ENCODE peak calls at places on chromosomes 4 and X, in six cellular contexts. V is IMR-90, D is H9, U is neuronal stem cell, B is H1, A is mesenchymal stem cell. Q is an unnamed sample.
A peak's percentile ranks its signal among the peaks of the same experiment; 100 is the strongest.

GRCh38 chr4:47038263-47038662 is 6.9 kb downstream of the GABRB1 start:
- DNase-seq in V (no peak), D (no peak), U (no peak), B (no peak), A (no peak), Q (no peak)

GRCh38 chr4:25814323-25814722 is 48.5 kb downstream of the SEL1L3 start:
- DNase-seq in V (peak; percentile 63), D (no peak), U (no peak), B (no peak), A (no peak), Q (peak; percentile 89)

GRCh38 chr4:111806331-111806730 is 338.9 kb upstream of the FAM241A start:
- DNase-seq in V (no peak), D (peak; percentile 64), U (no peak), B (peak; percentile 52), A (no peak), Q (peak; percentile 41)

GRCh38 chr4:47490550-47490949 is 5.5 kb downstream of the ATP10D start:
- DNase-seq in V (no peak), D (peak; percentile 53), U (no peak), B (no peak), A (peak; percentile 56), Q (peak; percentile 54)

GRCh38 chr4:6472387-6473263 is at the start of gene PPP2R2C:
- DNase-seq in V (no peak), D (peak; percentile 42), U (peak; percentile 33), B (peak; percentile 59), A (no peak), Q (no peak)

GRCh38 chrX:152674135-152674534 is 24.5 kb upstream of the MAGEA3 start:
- DNase-seq in V (no peak), D (no peak), U (no peak), B (no peak), A (no peak), Q (no peak)

GRCh38 chr4:26161030-26161824 is 159.6 kb upstream of the RBPJ start:
- DNase-seq in V (no peak), D (peak; percentile 50), U (no peak), B (no peak), A (no peak), Q (no peak)

GRCh38 chr4:128358903-128359260 is 71.3 kb upstream of the PGRMC2 start:
- DNase-seq in V (no peak), D (no peak), U (no peak), B (no peak), A (no peak), Q (peak; percentile 56)

GRCh38 chrX:151713859-151714258 is 2.0 kb upstream of the FATE1 start:
- DNase-seq in V (no peak), D (peak; percentile 55), U (no peak), B (peak; percentile 63), A (no peak), Q (no peak)

GRCh38 chrX:29662101-29662500 is 553.3 kb upstream of the MAGEB2 start:
- DNase-seq in V (peak; percentile 82), D (no peak), U (no peak), B (no peak), A (peak; percentile 81), Q (no peak)

GRCh38 chrX:16719334-16720084 is at the start of gene SYAP1:
- DNase-seq in V (peak; percentile 99), D (peak; percentile 99), U (peak; percentile 94), B (peak; percentile 95), A (peak; percentile 97), Q (peak; percentile 96)

GRCh38 chr4:32560306-32560705 is 1840.1 kb downstream of the PCDH7 start:
- DNase-seq in V (no peak), D (no peak), U (no peak), B (no peak), A (no peak), Q (no peak)

GRCh38 chr4:90127223-90127705 is at the start of gene CCSER1:
- DNase-seq in V (peak; percentile 1), D (peak; percentile 61), U (peak; percentile 43), B (peak; percentile 72), A (peak; percentile 64), Q (peak; percentile 84)
- H2AFZ ChIP-seq in V (peak within 1 kb of the TSS; percentile 79), D (no peak within 1 kb of the TSS), U (peak within 1 kb of the TSS; percentile 97), B (peak within 1 kb of the TSS; percentile 96), A (peak within 1 kb of the TSS; percentile 43), Q (peak within 1 kb of the TSS; percentile 65)

GRCh38 chr4:15655223-15656037 is at the start of gene FBXL5:
- DNase-seq in V (peak; percentile 84), D (peak; percentile 78), U (peak; percentile 85), B (peak; percentile 82), A (peak; percentile 87), Q (peak; percentile 96)
- H2BK120ac ChIP-seq in V (peak within 1 kb of the TSS; percentile 99), D (peak within 1 kb of the TSS; percentile 92), U (peak within 1 kb of the TSS; percentile 88), B (peak within 1 kb of the TSS; percentile 16), A (peak within 1 kb of the TSS; percentile 29), Q (peak within 1 kb of the TSS; percentile 98)

DNA sequence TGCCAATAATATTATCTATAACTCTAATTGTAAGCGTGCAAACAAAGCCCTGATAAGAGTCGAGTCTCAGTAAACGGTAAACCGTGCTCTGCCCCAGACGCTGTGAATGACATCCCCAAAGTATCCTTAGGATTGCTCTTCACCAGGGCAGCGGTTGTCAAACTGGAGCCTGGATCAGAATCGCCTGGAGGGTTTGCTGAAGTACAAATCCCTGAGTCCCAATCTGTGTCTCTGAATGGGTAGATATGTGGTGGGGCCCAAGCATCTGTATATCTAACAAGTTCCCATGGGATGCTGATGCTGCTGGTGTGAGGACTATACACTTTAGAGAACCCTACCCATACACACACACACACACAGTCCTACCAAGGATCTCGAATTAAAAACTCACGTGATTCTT is 813 bp upstream of the APBB2 start:
- DNase-seq in V (no peak), D (no peak), U (no peak), B (no peak), A (peak; percentile 18), Q (no peak)
- H2AFZ ChIP-seq in V (peak overlapping the region; percentile 34), D (no peak overlapping the region), U (no peak overlapping the region), B (no peak overlapping the region), A (no peak overlapping the region), Q (no peak overlapping the region)

DNA sequence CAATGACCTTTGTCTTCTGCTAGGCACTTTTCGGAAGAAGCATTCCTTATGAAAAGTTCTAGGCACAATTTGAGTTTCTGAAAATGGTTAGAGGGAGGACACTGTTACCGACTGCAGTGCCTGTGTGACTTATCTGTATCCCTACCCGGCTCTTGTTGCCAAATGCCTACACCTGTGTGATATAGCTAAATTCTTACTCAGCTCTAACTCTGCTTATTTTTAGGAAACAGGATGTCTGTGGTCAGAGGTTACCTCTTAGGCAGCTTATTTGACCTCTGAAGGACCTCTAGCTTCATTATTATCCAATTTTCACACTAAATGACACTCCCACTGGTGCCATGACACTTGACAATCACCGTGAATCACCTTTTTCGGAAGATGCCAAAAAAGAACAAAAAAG is 561.1 kb upstream of the SMIM31 start:
- DNase-seq in V (no peak), D (no peak), U (no peak), B (no peak), A (no peak), Q (no peak)
- H2BK120ac ChIP-seq in V (no peak overlapping the region), D (no peak overlapping the region), U (no peak overlapping the region), B (no peak overlapping the region), A (no peak overlapping the region), Q (no peak overlapping the region)

Q was measured in trophoblast cell.